ENCODE peak calls at places on chromosomes 5 and 9, in five cellular contexts. V is ovary; N is HCT116; B is CD4-positive, CD25-positive, alpha-beta regulatory T cell; Z is Peyer's patch. O is an unnamed sample.

GRCh38 chr5:206406-206805 is 11.5 kb downstream of the CCDC127 start:
- DNase-seq in V (no peak), N (no peak), B (no peak), Z (no peak), O (no peak)

GRCh38 chr9:84781431-84781830 is 111.9 kb downstream of the NTRK2 start:
- DNase-seq in V (no peak), N (no peak), B (no peak), Z (no peak), O (no peak)

GRCh38 chr5:16178745-16179372 is 732 bp downstream of the MARCHF11 start:
- DNase-seq in V (peak; percentile 71), N (no peak), B (no peak), Z (peak; percentile 52), O (no peak)

GRCh38 chr5:89255845-89256463 is 373.0 kb upstream of the MEF2C start:
- DNase-seq in V (no peak), N (peak; percentile 56), B (no peak), Z (no peak), O (no peak)

GRCh38 chr9:131048332-131048731 is 39.4 kb downstream of the LAMC3 start:
- DNase-seq in V (no peak), N (no peak), B (no peak), Z (no peak), O (no peak)

GRCh38 chr5:27158775-27159174 is 120.4 kb upstream of the CDH9 start:
- DNase-seq in V (no peak), N (no peak), B (no peak), Z (no peak), O (no peak)

GRCh38 chr5:141737485-141737884 is 55.5 kb upstream of the ARAP3 start:
- DNase-seq in V (no peak), N (no peak), B (no peak), Z (no peak), O (no peak)

GRCh38 chr5:41785061-41785460 is 85.2 kb downstream of the OXCT1 start:
- DNase-seq in V (no peak), N (no peak), B (no peak), Z (no peak), O (no peak)

GRCh38 chr9:136850866-136851775 is 1.0 kb upstream of the MAMDC4 start:
- DNase-seq in V (no peak), N (no peak), B (no peak), Z (no peak), O (no peak)

GRCh38 chr5:168793844-168794837 is 215.0 kb upstream of the PANK3 start:
- DNase-seq in V (peak; percentile 14), N (no peak), B (no peak), Z (peak; percentile 10), O (no peak)

GRCh38 chr5:9766581-9766980 is 136.4 kb upstream of the TAS2R1 start:
- DNase-seq in V (no peak), N (no peak), B (no peak), Z (no peak), O (no peak)

GRCh38 chr9:111900934-111901612 is 4.5 kb downstream of the UGCG start:
- DNase-seq in V (no peak), N (no peak), B (no peak), Z (no peak), O (no peak)

GRCh38 chr5:4246447-4246846 is 650.8 kb downstream of the IRX1 start:
- DNase-seq in V (no peak), N (no peak), B (no peak), Z (no peak), O (no peak)

GRCh38 chr5:146426305-146426704 is 20.8 kb upstream of the TCERG1 start:
- DNase-seq in V (no peak), N (no peak), B (no peak), Z (no peak), O (no peak)

GRCh38 chr5:172479034-172479783 is 24.9 kb upstream of the SH3PXD2B start:
- DNase-seq in V (peak; percentile 82), N (peak; percentile 81), B (peak; percentile 25), Z (peak; percentile 89), O (peak; percentile 57)

GRCh38 chr5:133900498-133901270 is 67.7 kb downstream of the C5orf15 start:
- DNase-seq in V (no peak), N (no peak), B (no peak), Z (no peak), O (no peak)

GRCh38 chr5:168356592-168356991 is 65.1 kb downstream of the WWC1 start:
- DNase-seq in V (no peak), N (no peak), B (no peak), Z (no peak), O (no peak)

GRCh38 chr5:98570010-98570409 is 203.5 kb upstream of the RGMB start:
- DNase-seq in V (no peak), N (no peak), B (no peak), Z (no peak), O (no peak)

GRCh38 chr5:31273631-31274378 is 80.3 kb downstream of the CDH6 start:
- DNase-seq in V (no peak), N (no peak), B (no peak), Z (no peak), O (no peak)

GRCh38 chr5:154830219-154830595 is 20.2 kb downstream of the FAXDC2 start:
- DNase-seq in V (no peak), N (no peak), B (no peak), Z (no peak), O (no peak)

GRCh38 chr5:180598316-180598701 is 7.0 kb upstream of the SCGB3A1 start:
- DNase-seq in V (no peak), N (no peak), B (no peak), Z (peak; percentile 23), O (no peak)

GRCh38 chr5:137708796-137709559 is 26.9 kb downstream of the KLHL3 start:
- DNase-seq in V (no peak), N (no peak), B (no peak), Z (no peak), O (no peak)

GRCh38 chr9:120583958-120584369 is 4.0 kb upstream of the CDK5RAP2 start:
- DNase-seq in V (no peak), N (peak; percentile 16), B (peak; percentile 56), Z (peak; percentile 69), O (peak; percentile 66)

GRCh38 chr5:134041570-134042411 is 37.0 kb upstream of the VDAC1 start:
- DNase-seq in V (no peak), N (no peak), B (no peak), Z (no peak), O (no peak)

GRCh38 chr5:13624283-13625074 is 320.0 kb downstream of the DNAH5 start:
- DNase-seq in V (no peak), N (no peak), B (no peak), Z (no peak), O (no peak)

GRCh38 chr9:138076650-138077009 is 199.0 kb downstream of the CACNA1B start:
- DNase-seq in V (no peak), N (no peak), B (no peak), Z (no peak), O (no peak)

GRCh38 chr5:87191645-87192044 is 76.0 kb upstream of the RASA1 start:
- DNase-seq in V (no peak), N (no peak), B (no peak), Z (no peak), O (no peak)

GRCh38 chr5:96324708-96325107 is 108.3 kb downstream of the PCSK1 start:
- DNase-seq in V (no peak), N (peak; percentile 56), B (no peak), Z (no peak), O (no peak)

GRCh38 chr5:72355706-72356299 is 35.6 kb downstream of the PTCD2 start:
- DNase-seq in V (no peak), N (no peak), B (no peak), Z (no peak), O (no peak)

GRCh38 chr9:18122156-18122555 is 351.8 kb upstream of the ADAMTSL1 start:
- DNase-seq in V (no peak), N (no peak), B (no peak), Z (no peak), O (no peak)

GRCh38 chr5:164306662-164307061 is 801.2 kb downstream of the MAT2B start:
- DNase-seq in V (no peak), N (no peak), B (no peak), Z (no peak), O (no peak)

GRCh38 chr9:12633016-12633765 is 60.0 kb upstream of the TYRP1 start:
- DNase-seq in V (no peak), N (no peak), B (no peak), Z (no peak), O (no peak)

GRCh38 chr5:53430618-53431252 is 49.7 kb upstream of the FST start:
- DNase-seq in V (no peak), N (peak; percentile 53), B (no peak), Z (no peak), O (no peak)

GRCh38 chr5:68251386-68251785 is 35.8 kb downstream of the PIK3R1 start:
- DNase-seq in V (no peak), N (no peak), B (peak; percentile 32), Z (no peak), O (peak; percentile 30)

GRCh38 chr5:139571966-139572365 is 10.8 kb downstream of the UBE2D2 start:
- DNase-seq in V (no peak), N (no peak), B (no peak), Z (no peak), O (no peak)
- H3K27ac ChIP-seq in V (no peak overlapping the region), N (no peak overlapping the region), B (peak overlapping the region; percentile 62), Z (no peak overlapping the region), O (no peak overlapping the region)

DNA sequence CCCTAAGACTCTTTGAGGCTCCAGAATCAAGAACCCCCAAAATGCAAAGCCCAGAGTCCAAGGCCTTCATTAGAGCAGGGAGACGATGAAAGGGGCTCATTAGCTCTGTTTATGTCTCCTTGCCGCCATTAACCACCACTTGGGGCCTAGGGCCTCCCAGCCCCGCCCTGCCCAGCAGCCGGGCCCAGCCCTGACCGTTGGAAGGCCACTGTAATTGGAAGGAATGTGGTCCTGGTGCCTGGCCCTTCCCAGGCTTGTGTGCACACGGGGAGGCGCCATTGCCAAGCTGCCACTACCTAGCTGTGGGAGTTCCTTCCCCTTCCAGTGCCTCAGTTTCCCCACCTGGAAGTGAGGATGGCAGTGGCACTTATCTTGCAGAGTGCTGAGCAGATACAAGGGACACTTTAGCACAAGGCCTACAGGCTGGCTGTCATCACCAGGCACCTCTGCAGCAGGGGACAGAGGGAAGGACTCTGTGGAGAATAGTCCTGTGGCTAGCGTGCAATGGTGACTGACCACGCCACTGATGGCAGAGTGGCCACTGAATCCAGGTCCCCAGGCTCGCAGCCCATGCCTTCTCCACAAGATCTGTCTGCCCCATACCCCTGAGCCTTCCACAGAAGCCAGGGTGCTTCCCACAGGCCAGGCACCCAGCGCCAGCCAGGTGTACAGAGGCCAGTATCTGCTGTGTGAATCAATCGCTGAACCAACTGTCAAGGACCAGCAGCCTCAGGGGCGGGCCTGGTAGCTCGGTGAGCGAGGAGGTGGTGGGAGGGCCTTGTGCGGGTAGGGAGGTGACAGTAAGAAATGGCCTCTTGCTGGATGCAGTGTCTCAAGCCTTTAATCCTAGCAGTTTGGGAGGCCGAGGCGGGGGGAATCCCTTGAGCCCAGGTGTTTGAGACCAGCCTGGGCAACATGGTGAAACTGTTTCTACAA is 20.8 kb downstream of the GBGT1 start:
- DNase-seq in V (no peak), N (no peak), B (peak; percentile 51), Z (peak; percentile 61), O (peak; percentile 49)
- H3K27ac ChIP-seq in V (no peak overlapping the region), N (no peak overlapping the region), B (peak overlapping the region; percentile 98), Z (peak overlapping the region; percentile 44), O (peak overlapping the region; percentile 95)

DNA sequence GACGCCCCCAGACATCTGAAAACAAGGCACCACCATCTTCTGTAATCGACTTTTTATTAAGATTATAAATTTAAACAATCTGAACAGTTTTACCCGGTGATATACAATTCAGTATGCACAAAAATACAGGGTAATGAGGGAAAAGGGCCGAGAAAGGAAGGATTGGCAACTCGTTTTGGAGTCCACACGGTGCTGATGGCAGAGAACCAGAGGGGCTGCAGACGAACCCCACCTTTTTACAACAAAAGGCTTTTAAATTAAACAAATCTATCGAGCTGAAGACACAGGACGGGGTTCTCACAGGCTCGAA is 2.6 kb downstream of the IER5L start:
- DNase-seq in V (no peak), N (peak; percentile 12), B (no peak), Z (no peak), O (no peak)
- H3K27ac ChIP-seq in V (peak overlapping the region; percentile 99), N (peak overlapping the region; percentile 98), B (peak overlapping the region; percentile 61), Z (peak overlapping the region; percentile 94), O (peak overlapping the region; percentile 12)

GRCh38 chr5:150161242-150162141 is 5.1 kb upstream of the CDX1 start:
- DNase-seq in V (peak; percentile 69), N (peak; percentile 63), B (peak; percentile 50), Z (peak; percentile 93), O (peak; percentile 57)
- H3K27ac ChIP-seq in V (peak overlapping the region; percentile 24), N (peak overlapping the region; percentile 20), B (no peak overlapping the region), Z (peak overlapping the region; percentile 66), O (no peak overlapping the region)

O was measured in CD4-positive, alpha-beta memory T cell.